ENCODE peak calls at places on chromosomes 4 and X, in four cellular contexts. X is C1 segment of cervical spinal cord; V is activated CD8-positive, alpha-beta memory T cell treated with anti-CD3 and anti-CD28 coated beads for 48 hours; N is epithelial cell of esophagus. B is an unnamed sample.

GRCh38 chrX:23344208-23344903 is 9.7 kb downstream of the PTCHD1 start:
- DNase-seq in N (no peak), X (no peak), V (no peak), B (no peak)

GRCh38 chr4:169611991-169612868 is at the start of gene NEK1:
- DNase-seq in N (peak; percentile 88), X (peak; percentile 89), V (peak; percentile 74), B (peak; percentile 73)

GRCh38 chr4:61837395-61837794 is 637.3 kb downstream of the ADGRL3 start:
- DNase-seq in X (no peak), V (no peak), N (no peak), B (no peak)

GRCh38 chr4:101349346-101350064 is 2.2 kb upstream of the PPP3CA start:
- DNase-seq in N (peak; percentile 90), X (peak; percentile 11), V (no peak), B (no peak)

GRCh38 chrX:133185938-133186337 is 32.2 kb downstream of the TFDP3 start:
- DNase-seq in V (no peak), N (peak; percentile 85), X (no peak), B (no peak)

GRCh38 chr4:74073358-74073757 is 25.6 kb downstream of the CXCL2 start:
- DNase-seq in V (no peak), X (no peak), N (no peak), B (no peak)

GRCh38 chr4:101232074-101232776 is 115.1 kb downstream of the PPP3CA start:
- DNase-seq in X (no peak), N (peak; percentile 86), V (no peak), B (no peak)

GRCh38 chr4:72744103-72744725 is 175.2 kb upstream of the ADAMTS3 start:
- DNase-seq in V (no peak), X (no peak), N (no peak), B (no peak)

GRCh38 chr4:139243448-139244365 is 36.3 kb downstream of the MGARP start:
- DNase-seq in V (no peak), X (no peak), N (peak; percentile 99), B (no peak)

GRCh38 chrX:10104958-10105658 is 51.7 kb upstream of the CLCN4 start:
- DNase-seq in X (no peak), V (no peak), N (no peak), B (no peak)

GRCh38 chr4:182835006-182835740 is 82.0 kb downstream of the DCTD start:
- DNase-seq in V (no peak), X (no peak), N (no peak), B (no peak)

GRCh38 chr4:42786350-42787070 is 106.0 kb upstream of the GRXCR1 start:
- DNase-seq in N (no peak), V (no peak), X (no peak), B (no peak)

GRCh38 chrX:121256653-121257052 is 209.2 kb downstream of the GLUD2 start:
- DNase-seq in V (no peak), X (no peak), N (peak; percentile 4), B (no peak)

GRCh38 chr4:124804584-124804983 is 92.1 kb upstream of the ANKRD50 start:
- DNase-seq in V (no peak), N (no peak), X (no peak), B (no peak)

GRCh38 chr4:72525938-72526337 is 43.1 kb downstream of the ADAMTS3 start:
- DNase-seq in X (peak; percentile 34), N (no peak), V (no peak), B (peak; percentile 14)

GRCh38 chr4:152106113-152106763 is 345.4 kb upstream of the GATB start:
- DNase-seq in N (peak; percentile 97), X (peak; percentile 18), V (no peak), B (no peak)

GRCh38 chrX:121254336-121254735 is 206.9 kb downstream of the GLUD2 start:
- DNase-seq in N (no peak), V (no peak), X (no peak), B (no peak)

GRCh38 chr4:147138171-147138570 is 192.5 kb upstream of the TTC29 start:
- DNase-seq in X (no peak), N (no peak), V (no peak), B (no peak)

GRCh38 chrX:48466696-48467095 is 3.4 kb downstream of the SLC38A5 start:
- DNase-seq in N (no peak), X (no peak), V (no peak), B (no peak)

GRCh38 chrX:119760026-119760902 is 1.9 kb downstream of the SOWAHD start:
- DNase-seq in N (no peak), V (no peak), X (no peak), B (no peak)

GRCh38 chr4:44493924-44494323 is 45.3 kb upstream of the KCTD8 start:
- DNase-seq in N (peak; percentile 26), V (no peak), X (no peak), B (no peak)

B was measured in hypothalamus.